ENCODE peak calls at places on chromosomes 2 and 18, in nine cellular contexts. F is HCT116, W is PC-3, Y is GM23248, Q is GM23338, S is hepatocyte, C is SK-N-SH, D is MM.1S, N is neural progenitor cell. A is an unnamed sample.

GRCh38 chr2:45170976-45171514 is 161.8 kb upstream of the SIX2 start:
- DNase-seq in D (no peak), Q (peak; percentile 21), S (no peak), W (peak; percentile 63), Y (no peak), F (no peak), N (no peak), C (no peak), A (no peak)

GRCh38 chr18:1624612-1625011 is 719.9 kb downstream of the ADCYAP1 start:
- DNase-seq in D (no peak), N (no peak), C (no peak), Y (no peak), F (no peak), Q (no peak), S (no peak), W (no peak), A (no peak)

GRCh38 chr2:7660816-7661215 is 743.6 kb downstream of the RNF144A start:
- DNase-seq in D (no peak), S (no peak), Y (peak; percentile 2), N (no peak), W (no peak), C (no peak), F (no peak), Q (no peak), A (no peak)

GRCh38 chr2:241951920-241952319 is 82.4 kb downstream of the RTP5 start:
- DNase-seq in S (no peak), D (no peak), N (no peak), Q (no peak), C (no peak), F (no peak), W (no peak), Y (no peak), A (no peak)

GRCh38 chr2:224802407-224802806 is 86.2 kb upstream of the CCDC195 start:
- DNase-seq in Q (no peak), W (peak; percentile 11), N (no peak), Y (peak; percentile 61), D (no peak), C (no peak), F (no peak), S (no peak), A (no peak)

GRCh38 chr2:138492160-138492559 is 9.4 kb upstream of the SPOPL start:
- DNase-seq in C (no peak), Q (no peak), W (no peak), N (no peak), D (no peak), Y (no peak), S (no peak), F (no peak), A (no peak)

GRCh38 chr2:140589273-140589672 is 1541.5 kb downstream of the LRP1B start:
- DNase-seq in C (no peak), Y (no peak), S (no peak), N (no peak), Q (no peak), D (no peak), W (peak; percentile 50), F (no peak), A (no peak)

GRCh38 chr2:23096905-23097602 is 287.9 kb upstream of the KLHL29 start:
- DNase-seq in Q (no peak), W (peak; percentile 13), N (no peak), Y (no peak), C (no peak), D (no peak), S (peak; percentile 12), F (no peak), A (no peak)

GRCh38 chr2:223896751-223897320 is 48.3 kb downstream of the WDFY1 start:
- DNase-seq in W (no peak), F (no peak), Y (peak; percentile 37), C (no peak), S (no peak), N (no peak), Q (no peak), D (peak; percentile 66), A (peak; percentile 63)

GRCh38 chr2:105544591-105545377 is 145.9 kb upstream of the FHL2 start:
- DNase-seq in S (no peak), F (no peak), Y (no peak), Q (no peak), D (no peak), C (no peak), W (no peak), N (no peak), A (no peak)

GRCh38 chr2:35023545-35023944 is 1332.0 kb upstream of the CRIM1 start:
- DNase-seq in F (no peak), D (no peak), Q (no peak), N (no peak), S (no peak), Y (no peak), C (no peak), W (no peak), A (no peak)

GRCh38 chr2:121999273-121999672 is 243.8 kb downstream of the TSN start:
- DNase-seq in F (no peak), D (no peak), Y (peak; percentile 42), W (peak; percentile 9), C (peak; percentile 82), N (no peak), S (peak; percentile 50), Q (no peak), A (no peak)

GRCh38 chr2:224982910-224983688 is 59.2 kb downstream of the DOCK10 start:
- DNase-seq in D (no peak), W (no peak), S (peak; percentile 19), Y (peak; percentile 80), Q (peak; percentile 5), N (no peak), C (no peak), F (no peak), A (no peak)

GRCh38 chr18:22822024-22822423 is 111.1 kb upstream of the RBBP8 start:
- DNase-seq in S (no peak), C (no peak), Y (peak; percentile 76), W (peak; percentile 56), Q (peak; percentile 76), D (no peak), N (peak; percentile 58), F (peak; percentile 86), A (no peak)

GRCh38 chr2:233822781-233823730 is 31.3 kb downstream of the HJURP start:
- DNase-seq in D (no peak), Y (no peak), C (no peak), Q (no peak), N (no peak), F (no peak), W (no peak), S (no peak), A (no peak)
- H3K4me2 ChIP-seq in D (no peak overlapping the region), Y (no peak overlapping the region), C (no peak overlapping the region), Q (no peak overlapping the region), N (no peak overlapping the region), F (no peak overlapping the region), W (no peak overlapping the region), S (no peak overlapping the region), A (no peak overlapping the region)

GRCh38 chr2:53567073-53567472 is 200.5 kb upstream of the CHAC2 start:
- DNase-seq in Q (no peak), S (no peak), C (no peak), D (no peak), F (no peak), Y (no peak), W (no peak), N (no peak), A (no peak)

GRCh38 chr2:53569957-53570727 is 197.5 kb upstream of the CHAC2 start:
- DNase-seq in Y (no peak), S (no peak), N (no peak), Q (peak; percentile 11), D (no peak), F (no peak), C (no peak), W (peak; percentile 14), A (no peak)

GRCh38 chr2:53572696-53573095 is 194.9 kb upstream of the CHAC2 start:
- DNase-seq in N (no peak), Y (no peak), D (no peak), C (no peak), S (no peak), Q (no peak), F (no peak), W (no peak), A (no peak)

DNA sequence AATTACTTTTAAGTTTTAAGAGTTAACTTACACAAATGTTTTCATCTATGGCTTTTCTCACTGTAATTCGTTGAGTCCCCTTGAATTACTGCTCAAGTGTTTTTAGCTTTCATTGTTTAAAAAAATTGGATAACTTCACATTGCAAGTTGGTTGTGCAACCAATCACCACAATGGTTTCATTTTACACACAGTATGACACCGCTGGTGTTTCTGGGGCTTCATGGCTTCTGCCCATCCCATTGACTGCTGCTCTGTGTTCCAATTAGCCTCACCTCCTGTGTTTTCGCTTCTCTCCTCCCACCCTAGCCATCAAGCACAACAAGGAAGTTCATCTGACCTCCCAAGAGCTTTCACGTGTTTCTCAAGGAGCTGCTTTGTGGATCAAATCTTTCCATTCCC is 199.1 kb upstream of the CHAC2 start:
- DNase-seq in Y (no peak), N (no peak), C (no peak), W (peak; percentile 10), D (peak; percentile 9), S (no peak), Q (no peak), F (no peak), A (no peak)
- TF ChIP-seq EZH2phosphoT487 in Y (no peak), N (no peak), C (no peak), W (no peak), D (no peak), S (no peak), Q (no peak), F (no peak), A (no peak)

GRCh38 chr2:196294510-196294909 is 123.1 kb upstream of the STK17B start:
- DNase-seq in F (no peak), Y (peak; percentile 50), N (no peak), C (no peak), Q (no peak), S (no peak), W (peak; percentile 66), D (no peak), A (no peak)
- H3K4me2 ChIP-seq in F (peak overlapping the region; percentile 27), Y (peak overlapping the region; percentile 81), N (no peak overlapping the region), C (peak overlapping the region; percentile 56), Q (no peak overlapping the region), S (peak overlapping the region; percentile 2), W (peak overlapping the region; percentile 67), D (no peak overlapping the region), A (no peak overlapping the region)

GRCh38 chr2:232781765-232782164 is 5.4 kb upstream of the KCNJ13 start:
- DNase-seq in S (peak; percentile 41), W (peak; percentile 45), N (no peak), D (peak; percentile 18), Q (no peak), F (no peak), C (peak; percentile 3), Y (peak; percentile 60), A (no peak)
- TF ChIP-seq EZH2phosphoT487 in S (no peak), W (no peak), N (no peak), D (no peak), Q (no peak), F (no peak), C (no peak), Y (no peak), A (no peak)

A was measured in OCI-LY7.